ENCODE peak calls at places on chromosome 3, in four cellular contexts. W is K562, M is tibial artery, O is caudate nucleus. V is an unnamed sample.

GRCh38 chr3:190618349-190619030 is 104.6 kb downstream of the IL1RAP start:
- DNase-seq in M (no peak), O (no peak), W (no peak), V (no peak)

GRCh38 chr3:52055537-52056351 is 627 bp downstream of the DUSP7 start:
- DNase-seq in M (no peak), W (peak), O (no peak), V (no peak)

GRCh38 chr3:58998476-58999117 is 51.2 kb downstream of the CFAP20DC start:
- DNase-seq in O (peak), W (peak), M (no peak), V (peak)

GRCh38 chr3:124200336-124200901 is 208.5 kb upstream of the ROPN1 start:
- DNase-seq in O (no peak), W (no peak), M (no peak), V (no peak)

GRCh38 chr3:62586356-62586755 is 213.0 kb upstream of the FEZF2 start:
- DNase-seq in O (no peak), M (no peak), W (no peak), V (no peak)

GRCh38 chr3:123090700-123091585 is 24.1 kb downstream of the PDIA5 start:
- DNase-seq in O (no peak), W (no peak), M (no peak), V (no peak)

GRCh38 chr3:138172625-138173024 is 2.1 kb downstream of the DBR1 start:
- DNase-seq in O (no peak), W (no peak), M (no peak), V (no peak)

GRCh38 chr3:190131329-190131728 is 10.6 kb upstream of the P3H2 start:
- DNase-seq in W (no peak), M (no peak), O (no peak), V (peak)

GRCh38 chr3:167978071-167978470 is 117.7 kb downstream of the GOLIM4 start:
- DNase-seq in M (no peak), W (peak), O (no peak), V (no peak)

GRCh38 chr3:16810593-16811367 is 74.0 kb upstream of the PLCL2 start:
- DNase-seq in W (no peak), M (no peak), O (no peak), V (no peak)

DNA sequence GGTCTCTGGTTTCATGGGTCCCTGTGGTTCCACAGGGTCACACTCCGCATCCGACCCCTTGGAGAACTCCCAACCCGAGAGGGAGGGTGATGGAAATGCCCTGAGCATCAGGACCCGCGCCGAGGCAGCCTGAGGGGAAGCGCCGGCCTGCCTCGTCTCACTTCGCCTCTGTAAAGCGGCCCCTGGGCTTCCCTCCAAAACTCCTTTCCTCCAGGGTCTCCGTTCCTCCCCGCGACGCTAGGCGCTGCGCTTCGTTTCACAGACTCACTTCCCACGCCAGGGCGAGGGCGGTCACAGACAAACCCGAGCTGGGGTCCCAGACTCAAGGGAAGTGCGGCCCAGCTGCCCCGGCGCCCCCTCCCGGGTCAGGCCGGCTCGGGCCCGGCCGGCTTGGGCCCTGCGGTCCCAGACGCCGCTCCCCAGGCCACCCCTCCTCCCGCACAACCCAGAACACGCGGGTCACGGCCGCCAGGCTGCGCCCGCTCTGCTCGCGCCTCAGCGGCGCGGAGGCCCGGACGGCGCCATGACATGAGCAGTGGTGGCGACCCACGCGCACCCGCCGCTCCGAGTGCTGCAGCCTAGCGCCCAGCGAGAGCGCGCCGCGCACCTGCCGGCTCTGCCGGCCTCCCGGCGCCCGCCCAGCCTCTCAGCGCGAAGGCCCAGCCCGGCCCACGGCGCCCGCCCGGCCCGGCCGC is 619 bp downstream of the NUP210 start:
- DNase-seq in M (no peak), O (peak), W (peak), V (no peak)
- H3K27ac ChIP-seq in M (no peak), O (peak), W (peak), V (no peak)

GRCh38 chr3:140358696-140359095 is 319.2 kb upstream of the TRIM42 start:
- DNase-seq in W (no peak), O (no peak), M (no peak), V (no peak)
- H3K27ac ChIP-seq in W (no peak), O (no peak), M (no peak), V (no peak)

GRCh38 chr3:197216169-197216860 is 82.1 kb downstream of the DLG1 start:
- DNase-seq in O (no peak), M (no peak), W (no peak), V (no peak)
- H3K27ac ChIP-seq in O (no peak), M (peak), W (no peak), V (peak)

GRCh38 chr3:57592306-57592705 is 4.8 kb downstream of the ARF4 start:
- DNase-seq in W (no peak), M (no peak), O (no peak), V (no peak)

GRCh38 chr3:57597240-57597972 is at the start of gene ARF4:
- DNase-seq in O (peak), M (peak), W (peak), V (peak)

GRCh38 chr3:57596495-57597239 is 477 bp downstream of the ARF4 start:
- DNase-seq in O (peak), W (peak), M (peak), V (peak)

GRCh38 chr3:57594576-57594975 is 2.6 kb downstream of the ARF4 start:
- DNase-seq in W (no peak), M (no peak), O (no peak), V (no peak)

GRCh38 chr3:57594144-57594543 is 3.0 kb downstream of the ARF4 start:
- DNase-seq in M (no peak), O (no peak), W (no peak), V (no peak)
- H3K27ac ChIP-seq in M (peak), O (no peak), W (no peak), V (no peak)

DNA sequence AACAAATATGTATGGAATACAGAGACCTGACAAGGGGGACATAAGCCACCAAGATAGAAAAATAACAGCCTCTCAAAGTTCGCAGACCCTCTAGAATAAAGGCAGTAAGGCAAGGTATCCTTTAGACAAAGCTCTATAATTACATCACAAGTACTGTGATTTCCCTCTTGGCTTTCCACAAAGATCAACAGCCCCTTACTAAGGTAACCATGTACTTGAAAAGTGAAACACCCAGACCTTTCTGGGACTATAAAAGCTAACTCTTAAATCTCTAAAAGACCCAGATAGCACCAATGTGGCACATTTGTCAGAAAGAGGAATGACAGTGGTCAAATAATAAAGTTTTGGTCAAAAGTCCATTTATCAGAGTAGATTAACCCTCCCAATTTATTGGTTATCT is 51.9 kb downstream of the TBL1XR1 start:
- DNase-seq in M (no peak), W (no peak), O (no peak), V (no peak)
- H3K27ac ChIP-seq in M (no peak), W (no peak), O (no peak), V (no peak)

DNA sequence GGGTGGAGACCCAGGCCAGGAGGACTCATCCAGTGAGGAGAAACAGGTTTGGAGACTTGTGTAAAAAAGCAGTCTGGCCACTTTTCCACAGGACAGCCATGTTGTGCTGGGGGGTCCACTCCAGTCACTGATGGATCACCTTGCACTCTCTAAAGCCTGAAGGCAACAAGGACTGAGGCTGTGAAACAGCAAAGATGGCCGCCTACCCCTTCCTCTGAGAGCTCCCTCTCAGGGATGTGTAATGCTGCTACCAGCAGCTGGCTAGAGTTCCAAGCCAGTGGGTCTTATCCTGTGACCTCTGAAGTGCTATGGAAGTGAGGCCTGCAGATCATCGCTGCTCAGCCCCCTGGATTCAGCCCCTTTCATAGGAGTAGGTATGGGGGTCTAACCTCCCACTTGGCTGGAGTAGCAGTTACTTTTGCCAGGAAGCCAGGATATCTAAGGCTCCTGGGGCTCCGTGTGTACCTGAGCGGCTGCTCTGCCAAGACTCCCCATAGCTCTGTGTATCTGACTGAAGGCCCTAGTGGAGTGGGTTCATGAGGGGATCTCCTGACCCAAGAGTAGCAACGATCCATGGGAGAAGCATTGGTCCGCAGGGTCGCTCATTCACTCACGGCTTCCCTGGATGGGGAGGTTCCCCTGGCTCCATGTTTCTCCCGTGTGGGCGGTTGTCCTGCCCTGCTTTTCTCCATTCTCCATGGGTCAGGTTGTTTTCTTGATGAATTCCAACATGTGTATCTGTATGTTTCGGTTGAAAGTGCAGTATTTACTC is 69.9 kb upstream of the TNFSF10 start:
- DNase-seq in O (no peak), M (no peak), W (no peak), V (no peak)
- H3K27ac ChIP-seq in O (no peak), M (no peak), W (no peak), V (no peak)

DNA sequence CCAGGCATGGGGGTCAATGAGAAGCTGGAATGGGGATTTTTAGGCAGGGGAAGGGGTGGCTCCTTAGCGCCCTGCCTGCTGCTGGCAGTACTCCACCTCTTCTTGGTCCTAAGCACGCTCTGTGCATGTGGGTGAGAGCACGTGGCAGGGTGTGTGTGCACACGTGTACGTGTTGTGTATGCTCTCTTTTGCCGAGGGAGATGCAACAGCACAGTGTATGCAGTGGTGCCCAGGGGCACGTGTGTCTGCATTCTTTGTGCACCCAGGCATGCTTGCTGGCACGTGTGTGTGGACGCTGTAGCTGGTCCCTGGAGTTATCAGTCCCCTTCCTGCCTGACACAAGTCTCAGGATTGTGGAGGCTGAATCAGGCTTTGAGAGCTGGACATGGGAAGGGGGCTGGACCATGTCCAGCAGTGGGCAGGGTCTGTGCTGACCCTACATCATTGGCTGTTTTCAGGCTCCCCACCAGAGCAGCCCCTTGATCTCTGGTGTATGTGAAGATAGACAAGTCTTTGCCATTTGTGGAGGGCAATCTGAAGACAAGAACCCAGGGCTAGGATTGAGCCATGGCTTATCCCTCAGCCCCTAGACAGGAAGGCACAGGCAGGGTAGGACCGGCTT is 1.9 kb upstream of the CAMKV start:
- DNase-seq in M (no peak), O (peak), W (no peak), V (no peak)
- H3K27ac ChIP-seq in M (no peak), O (peak), W (no peak), V (no peak)

GRCh38 chr3:4849739-4850138 is 129.5 kb upstream of the BHLHE40 start:
- DNase-seq in O (no peak), W (no peak), M (no peak), V (no peak)
- H3K27ac ChIP-seq in O (no peak), W (peak), M (no peak), V (no peak)